ENCODE peak calls at places on chromosomes 7 and 10, in seven cellular contexts. L, E, Z, T, G, C and N are unnamed samples.
A peak's percentile ranks its signal among the peaks of the same experiment; 100 is the strongest.

GRCh38 chr10:12869427-12869826 is 132.1 kb downstream of the CCDC3 start:
- DNase-seq in T (no peak), Z (no peak), C (no peak), G (no peak), L (peak; percentile 15), E (no peak), N (no peak)

GRCh38 chr7:2168612-2169312 is 64.0 kb downstream of the MAD1L1 start:
- DNase-seq in T (no peak), G (no peak), C (no peak), E (no peak), L (no peak), Z (peak; percentile 30), N (no peak)

GRCh38 chr7:51253157-51253556 is 63.5 kb downstream of the COBL start:
- DNase-seq in C (no peak), E (no peak), L (no peak), G (no peak), T (no peak), Z (no peak), N (no peak)

GRCh38 chr10:24415455-24416169 is 206.7 kb downstream of the KIAA1217 start:
- DNase-seq in E (peak; percentile 86), Z (peak; percentile 85), C (peak; percentile 72), T (no peak), G (no peak), L (peak; percentile 22), N (no peak)

GRCh38 chr7:101163281-101164070 is 1.9 kb downstream of the VGF start:
- DNase-seq in Z (no peak), E (no peak), L (no peak), C (peak; percentile 82), T (peak; percentile 77), G (peak; percentile 73), N (no peak)

GRCh38 chr7:114048386-114049235 is 129.8 kb upstream of the PPP1R3A start:
- DNase-seq in Z (no peak), G (no peak), L (peak; percentile 23), E (no peak), T (no peak), C (no peak), N (no peak)

GRCh38 chr7:26367219-26367711 is 75.6 kb downstream of the SNX10 start:
- DNase-seq in T (no peak), L (no peak), E (no peak), G (no peak), Z (no peak), C (no peak), N (peak; percentile 13)

GRCh38 chr10:121753726-121754476 is 155.7 kb upstream of the FGFR2 start:
- DNase-seq in Z (no peak), E (no peak), T (peak; percentile 9), L (peak; percentile 87), G (peak; percentile 28), C (no peak), N (no peak)

GRCh38 chr7:73436031-73436929 is 2.7 kb downstream of the FZD9 start:
- DNase-seq in C (no peak), Z (no peak), G (no peak), L (no peak), T (no peak), E (no peak), N (no peak)

GRCh38 chr10:25639646-25640045 is 294.4 kb upstream of the MYO3A start:
- DNase-seq in G (no peak), Z (no peak), E (no peak), T (no peak), L (no peak), C (no peak), N (no peak)

GRCh38 chr10:129626801-129627434 is 159.9 kb downstream of the MGMT start:
- DNase-seq in E (no peak), L (peak; percentile 4), C (no peak), Z (no peak), G (no peak), T (no peak), N (no peak)

GRCh38 chr7:131061818-131062217 is 265.9 kb upstream of the MKLN1 start:
- DNase-seq in Z (no peak), E (no peak), C (no peak), G (no peak), L (no peak), T (no peak), N (no peak)

GRCh38 chr7:47535033-47535703 is 46.7 kb downstream of the TNS3 start:
- DNase-seq in T (no peak), C (peak; percentile 7), Z (no peak), E (no peak), G (no peak), L (peak; percentile 48), N (no peak)
- TF ChIP-seq POLR2A in T (no peak), C (no peak), Z (no peak), E (no peak), G (no peak), L (no peak), N (no peak)

GRCh38 chr10:74151057-74151878 is at the start of gene ADK:
- DNase-seq in Z (peak; percentile 99), T (peak; percentile 99), E (peak; percentile 100), G (peak; percentile 96), L (peak; percentile 96), C (peak; percentile 100), N (peak; percentile 99)
- TF ChIP-seq POLR2A in Z (peak; percentile 80), T (peak; percentile 87), E (peak; percentile 71), G (peak; percentile 40), L (peak; percentile 26), C (no peak), N (no peak)

DNA sequence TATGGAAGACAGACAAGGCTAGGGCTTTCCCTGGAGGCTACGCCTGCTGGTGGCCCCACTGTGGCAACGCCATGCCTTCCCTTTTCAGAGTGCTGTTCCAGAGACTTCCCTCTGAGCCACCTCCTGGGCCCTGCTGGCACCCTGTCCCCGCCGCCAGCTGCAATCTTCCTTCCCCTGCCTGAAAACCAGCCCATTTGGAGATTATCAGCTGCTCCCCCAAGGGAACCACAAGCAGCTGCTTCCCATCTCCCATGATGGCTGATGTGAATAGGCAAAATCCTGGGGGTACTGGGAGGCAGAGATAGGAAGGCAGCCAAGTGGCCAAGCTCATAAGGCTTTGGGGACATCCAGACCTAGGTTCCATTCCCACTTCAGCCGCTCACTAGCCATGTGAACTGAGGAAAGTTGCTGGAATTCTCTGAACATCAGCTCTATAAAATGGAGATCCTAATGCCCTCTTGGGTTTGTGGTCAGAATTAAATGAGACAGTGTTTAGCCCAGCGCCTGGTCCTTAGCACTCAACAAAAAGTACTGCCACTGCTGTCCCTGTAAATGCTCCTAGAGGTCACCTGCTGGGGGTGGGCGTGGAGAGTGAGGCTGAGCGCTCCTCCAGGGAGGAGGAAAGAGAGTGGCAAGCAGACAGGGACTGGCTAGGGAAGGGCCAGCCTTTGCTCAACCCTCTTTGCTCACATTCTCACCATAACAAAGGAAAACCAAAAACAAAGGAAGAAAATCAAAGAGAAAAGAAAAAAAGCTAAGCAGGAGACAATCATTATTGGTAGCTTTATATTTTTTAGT is 5.9 kb downstream of the TSPAN33 start:
- DNase-seq in E (no peak), L (no peak), Z (no peak), C (no peak), T (peak; percentile 73), G (no peak), N (peak; percentile 80)
- TF ChIP-seq POLR2A in E (no peak), L (no peak), Z (no peak), C (no peak), T (no peak), G (no peak), N (no peak)

GRCh38 chr10:74174533-74174932 is 23.5 kb downstream of the ADK start:
- DNase-seq in T (no peak), G (no peak), E (no peak), Z (no peak), C (no peak), L (no peak), N (no peak)

GRCh38 chr10:74177140-74177677 is 26.2 kb downstream of the ADK start:
- DNase-seq in G (no peak), L (peak; percentile 17), Z (peak; percentile 18), C (peak; percentile 88), T (peak; percentile 54), E (peak; percentile 58), N (peak; percentile 68)

GRCh38 chr10:74175510-74176379 is 24.7 kb downstream of the ADK start:
- DNase-seq in E (no peak), Z (no peak), G (no peak), T (no peak), C (no peak), L (no peak), N (no peak)

GRCh38 chr10:74178042-74178791 is 27.2 kb downstream of the ADK start:
- DNase-seq in Z (no peak), T (no peak), E (no peak), G (no peak), L (no peak), C (no peak), N (no peak)

DNA sequence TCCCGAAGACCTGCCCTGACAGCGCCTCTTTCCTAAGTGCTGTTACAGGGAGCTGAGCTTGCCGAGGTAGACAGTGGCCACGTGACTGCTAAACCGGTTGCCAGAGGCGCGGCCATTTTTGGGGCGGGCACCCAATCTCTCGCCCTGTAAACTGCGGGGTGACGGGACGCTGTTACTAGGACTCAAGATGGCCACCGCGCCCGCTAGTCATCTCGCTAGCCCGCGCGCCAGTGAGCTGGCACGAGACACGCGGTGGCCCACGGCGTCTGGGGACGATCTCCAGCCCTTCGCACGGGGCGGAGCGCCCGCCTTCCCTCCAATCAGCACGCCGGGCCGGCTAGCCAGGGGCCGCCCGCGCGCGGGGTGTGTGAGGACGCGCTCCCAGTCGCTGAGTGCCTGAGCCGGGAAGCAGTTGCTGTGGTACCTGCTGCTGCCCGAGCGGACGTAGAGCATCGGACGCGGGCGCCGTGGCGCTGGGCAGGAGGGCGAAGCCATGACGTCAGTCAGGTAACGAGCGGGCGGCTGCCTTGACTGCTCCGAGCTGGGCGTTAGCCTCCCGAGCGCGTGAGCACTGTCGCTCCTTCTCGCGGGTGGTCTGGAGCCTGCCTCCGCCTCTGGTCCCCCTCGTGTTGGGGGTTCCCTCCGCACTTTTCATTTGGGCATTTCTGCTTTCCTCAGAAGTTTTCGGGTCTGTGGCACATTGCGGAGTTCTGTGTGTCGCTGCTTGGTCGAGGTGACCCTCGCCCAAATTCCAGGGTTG is 25.5 kb downstream of the ADK start:
- DNase-seq in L (peak; percentile 92), G (peak; percentile 85), C (peak; percentile 100), E (peak; percentile 98), T (peak; percentile 97), Z (peak; percentile 94), N (peak; percentile 96)
- TF ChIP-seq POLR2A in L (peak; percentile 98), G (peak; percentile 77), C (peak; percentile 60), E (peak; percentile 95), T (peak; percentile 95), Z (peak; percentile 91), N (peak; percentile 96)